ENCODE peak calls at places on chromosomes 6 and 20, in four cellular contexts. F is breast epithelium, K is transverse colon, Y is Peyer's patch. L is an unnamed sample. For H3K27me3 and H3K4me1, the result is how much of the 10 kb centered on the place peaks cover.

GRCh38 chr20:48196006-48196405 is 410.7 kb upstream of the SULF2 start:
- DNase-seq in F (no peak), K (no peak), Y (no peak), L (no peak)

GRCh38 chr20:64038579-64039292 is 2.8 kb downstream of the C20orf204 start:
- DNase-seq in F (peak), K (peak), Y (peak), L (peak)

GRCh38 chr6:139172151-139172550 is 37.3 kb downstream of the HECA start:
- DNase-seq in F (no peak), K (no peak), Y (no peak), L (no peak)

GRCh38 chr6:135657207-135657606 is 159.7 kb upstream of the AHI1 start:
- DNase-seq in F (no peak), K (no peak), Y (no peak), L (no peak)

GRCh38 chr6:137126875-137127485 is 46.5 kb downstream of the IL22RA2 start:
- DNase-seq in F (no peak), K (no peak), Y (no peak), L (no peak)

GRCh38 chr6:15335916-15336315 is 90.0 kb downstream of the JARID2 start:
- DNase-seq in F (no peak), K (no peak), Y (no peak), L (no peak)

GRCh38 chr20:48752963-48753362 is 74.8 kb downstream of the PREX1 start:
- DNase-seq in F (no peak), K (no peak), Y (no peak), L (no peak)

GRCh38 chr6:11354019-11354418 is 121.6 kb upstream of the NEDD9 start:
- DNase-seq in F (no peak), K (no peak), Y (no peak), L (peak)

GRCh38 chr20:49712118-49712517 is 1.6 kb downstream of the B4GALT5 start:
- DNase-seq in F (no peak), K (no peak), Y (no peak), L (no peak)

GRCh38 chr6:42010909-42011308 is 39.4 kb upstream of the TAF8 start:
- DNase-seq in F (no peak), K (no peak), Y (no peak), L (no peak)
- TF ChIP-seq POLR2A in F (no peak), K (no peak), Y (no peak), L (no peak)

GRCh38 chr20:2518558-2518957 is 9.8 kb upstream of the ZNF343 start:
- DNase-seq in F (no peak), K (no peak), Y (no peak), L (no peak)
- H3K27me3 ChIP-seq in F (under half), K (under half), Y (under half), L (under half)

GRCh38 chr6:169096326-169096882 is 157.2 kb downstream of the THBS2 start:
- DNase-seq in F (no peak), K (no peak), Y (no peak), L (no peak)
- H3K4me1 ChIP-seq in F (under half), K (under half), Y (under half), L (under half)

GRCh38 chr20:19991826-19992225 is 25.3 kb upstream of the NAA20 start:
- DNase-seq in F (no peak), K (no peak), Y (no peak), L (no peak)

GRCh38 chr20:19990911-19991707 is 26.1 kb upstream of the NAA20 start:
- DNase-seq in F (no peak), K (no peak), Y (no peak), L (no peak)

GRCh38 chr20:19995220-19995863 is 21.8 kb upstream of the NAA20 start:
- DNase-seq in F (no peak), K (no peak), Y (no peak), L (no peak)

GRCh38 chr20:19993937-19994667 is 23.1 kb upstream of the NAA20 start:
- DNase-seq in F (no peak), K (no peak), Y (no peak), L (no peak)

DNA sequence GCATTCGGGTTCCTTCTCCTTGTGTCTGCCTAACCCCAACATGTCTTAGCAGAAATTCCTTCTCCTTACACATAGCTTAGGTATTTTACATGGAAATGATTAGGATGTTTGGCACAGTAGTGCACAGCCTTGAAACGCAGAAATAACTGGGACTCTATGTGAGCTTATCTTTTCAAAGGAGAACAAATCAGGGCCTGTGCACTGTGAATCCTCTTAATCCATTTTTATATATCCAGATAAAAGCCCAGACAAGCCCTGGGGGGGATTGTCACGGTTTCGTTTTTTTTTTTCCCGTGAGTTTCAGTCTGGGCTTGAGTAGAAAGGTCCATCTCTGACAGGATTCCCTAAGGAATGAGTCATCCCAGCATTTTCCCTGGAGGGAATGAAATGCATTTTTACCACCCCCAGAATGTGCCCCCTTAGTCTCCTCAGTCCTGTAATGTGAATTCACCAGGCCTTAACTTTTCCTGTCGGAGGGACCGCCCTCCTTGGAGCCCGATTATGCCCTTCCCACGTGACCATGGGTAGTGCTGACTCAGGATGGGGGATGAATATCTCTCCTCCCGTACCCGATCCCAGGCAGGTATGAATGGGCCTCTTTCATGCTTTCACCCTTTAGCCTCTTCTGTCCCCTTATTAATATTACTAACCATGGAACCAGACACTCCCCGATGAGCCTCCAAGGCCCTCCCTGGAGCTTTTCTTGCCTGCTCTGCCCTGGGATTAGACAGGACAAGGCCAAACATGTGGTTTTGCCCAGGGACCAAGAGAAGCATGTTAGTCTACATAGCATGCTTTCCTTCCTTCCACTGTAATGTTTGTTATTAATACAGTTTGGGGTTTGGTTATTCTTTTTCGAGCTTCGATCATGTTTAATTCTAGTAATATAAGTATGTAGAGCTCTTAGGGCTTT is 23.9 kb upstream of the NAA20 start:
- DNase-seq in F (no peak), K (no peak), Y (no peak), L (no peak)
- TF ChIP-seq POLR2A in F (no peak), K (no peak), Y (no peak), L (no peak)

DNA sequence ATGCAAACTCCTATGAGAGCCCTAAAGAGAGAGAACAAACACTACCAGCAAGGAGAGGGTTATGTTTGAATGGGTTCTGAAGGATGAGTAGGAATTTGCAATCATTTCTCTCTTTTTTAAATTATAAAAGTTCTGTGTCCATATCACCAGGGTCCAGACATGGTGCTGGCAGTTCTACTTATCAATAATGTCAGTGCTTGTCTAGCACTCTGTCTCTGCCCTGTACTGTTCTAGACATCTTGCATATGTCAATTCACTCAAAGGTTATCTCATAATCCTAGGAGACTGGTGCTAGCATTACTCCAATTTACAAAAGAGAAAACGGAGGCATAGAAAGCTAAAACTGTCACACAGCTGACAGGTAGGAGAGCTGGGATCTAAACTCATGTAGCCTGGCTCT is 101.3 kb downstream of the VEGFA start:
- DNase-seq in F (no peak), K (no peak), Y (no peak), L (no peak)
- H3K27me3 ChIP-seq in F (under half), K (under half), Y (under half), L (under half)